ENCODE peak calls at places on chromosomes 4 and X, in ten cellular contexts. B, X, P, K, E, T, H, S, G and U are unnamed samples.

GRCh38 chr4:107654694-107655093 is 65.3 kb downstream of the PAPSS1 start:
- DNase-seq in B (no peak), X (no peak), P (no peak), K (no peak), E (no peak), T (no peak), H (no peak), S (no peak), G (no peak), U (no peak)

GRCh38 chrX:57266871-57267270 is 19.6 kb upstream of the FAAH2 start:
- DNase-seq in B (no peak), X (no peak), P (no peak), K (no peak), E (no peak), T (no peak), H (no peak), S (no peak), G (no peak), U (no peak)

GRCh38 chr4:12399781-12400180 is 971.1 kb upstream of the HS3ST1 start:
- DNase-seq in B (no peak), X (no peak), P (no peak), K (no peak), E (no peak), T (no peak), H (no peak), S (no peak), G (no peak), U (no peak)

GRCh38 chrX:3962511-3963350 is 249.3 kb upstream of the PRKX start:
- DNase-seq in B (no peak), X (no peak), P (no peak), K (no peak), E (no peak), T (peak; percentile 16), H (no peak), S (peak; percentile 34), G (peak; percentile 18), U (peak; percentile 11)

GRCh38 chrX:107506596-107507031 is 57.2 kb downstream of the FRMPD3 start:
- DNase-seq in B (no peak), X (no peak), P (no peak), K (no peak), E (no peak), T (no peak), H (no peak), S (no peak), G (peak; percentile 33), U (no peak)

GRCh38 chrX:150165776-150166610 is 197.1 kb upstream of the MAMLD1 start:
- DNase-seq in B (no peak), X (no peak), P (no peak), K (no peak), E (no peak), T (no peak), H (no peak), S (no peak), G (no peak), U (no peak)

GRCh38 chr4:39124885-39125599 is 57.3 kb upstream of the WDR19 start:
- DNase-seq in B (no peak), X (no peak), P (no peak), K (no peak), E (no peak), T (no peak), H (no peak), S (no peak), G (no peak), U (no peak)

GRCh38 chrX:39689374-39690104 is 408.2 kb downstream of the BCOR start:
- DNase-seq in B (no peak), X (no peak), P (no peak), K (no peak), E (peak; percentile 11), T (no peak), H (peak; percentile 38), S (no peak), G (peak; percentile 73), U (no peak)

GRCh38 chr4:150358691-150359090 is 223.3 kb upstream of the MAB21L2 start:
- DNase-seq in B (no peak), X (no peak), P (no peak), K (no peak), E (no peak), T (no peak), H (no peak), S (no peak), G (peak; percentile 32), U (no peak)

GRCh38 chrX:3175659-3176438 is 134.6 kb downstream of the ARSF start:
- DNase-seq in B (peak; percentile 56), X (no peak), P (no peak), K (no peak), E (no peak), T (peak; percentile 56), H (no peak), S (no peak), G (no peak), U (no peak)

GRCh38 chr4:186633844-186634243 is 78.5 kb upstream of the MTNR1A start:
- DNase-seq in B (no peak), X (no peak), P (no peak), K (no peak), E (no peak), T (no peak), H (no peak), S (no peak), G (no peak), U (no peak)
- H3K36me3 ChIP-seq in B (peaks cover 46% of the 10 kb centered on the region), X (no peaks in the 10 kb centered on the region), P (no peaks in the 10 kb centered on the region), K (peaks cover 95% of the 10 kb centered on the region), E (no peaks in the 10 kb centered on the region), T (peaks cover 54% of the 10 kb centered on the region), H (peaks cover 3% of the 10 kb centered on the region), S (no peaks in the 10 kb centered on the region), G (peaks cover 23% of the 10 kb centered on the region), U (no peaks in the 10 kb centered on the region)

DNA sequence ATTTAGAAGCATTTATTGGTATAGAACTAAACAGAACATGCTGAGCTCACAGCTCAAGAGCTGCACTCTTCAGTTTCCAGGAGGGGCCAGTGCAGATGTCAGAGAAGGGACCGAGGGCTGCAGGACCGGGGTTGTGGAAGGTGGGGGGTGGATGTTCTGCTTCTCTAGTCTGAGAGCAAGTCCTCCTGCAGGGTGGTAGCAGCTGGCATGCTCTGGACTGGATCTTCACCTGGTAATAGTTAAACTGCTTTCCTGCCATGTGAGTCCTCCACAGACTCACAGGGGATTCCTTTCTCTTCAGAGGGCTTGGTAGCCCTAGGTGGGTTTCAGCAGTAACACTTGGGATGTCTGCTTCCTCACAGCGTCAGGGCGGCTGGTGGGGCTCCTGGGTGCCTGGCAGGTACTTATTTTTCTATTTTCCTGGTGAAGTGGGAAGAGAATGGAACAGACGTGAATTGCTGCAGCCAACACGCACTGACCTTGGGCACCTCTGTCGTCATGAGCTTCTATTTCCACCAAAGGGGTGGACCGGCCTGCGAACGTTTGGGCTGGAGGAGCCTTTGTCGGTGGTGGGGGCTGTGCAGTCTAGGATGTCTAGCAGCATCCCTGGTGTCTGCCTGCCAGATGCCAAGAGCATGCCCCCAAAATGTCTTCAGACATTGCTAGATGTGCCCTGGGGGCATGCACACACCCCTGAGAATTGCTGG is 2.5 kb downstream of the MAEA start:
- DNase-seq in B (no peak), X (no peak), P (no peak), K (no peak), E (no peak), T (no peak), H (no peak), S (no peak), G (no peak), U (no peak)
- H3K4me3 ChIP-seq in B (no peak overlapping the region), X (no peak overlapping the region), P (no peak overlapping the region), K (no peak overlapping the region), E (no peak overlapping the region), T (no peak overlapping the region), H (no peak overlapping the region), S (no peak overlapping the region), G (no peak overlapping the region), U (no peak overlapping the region)

DNA sequence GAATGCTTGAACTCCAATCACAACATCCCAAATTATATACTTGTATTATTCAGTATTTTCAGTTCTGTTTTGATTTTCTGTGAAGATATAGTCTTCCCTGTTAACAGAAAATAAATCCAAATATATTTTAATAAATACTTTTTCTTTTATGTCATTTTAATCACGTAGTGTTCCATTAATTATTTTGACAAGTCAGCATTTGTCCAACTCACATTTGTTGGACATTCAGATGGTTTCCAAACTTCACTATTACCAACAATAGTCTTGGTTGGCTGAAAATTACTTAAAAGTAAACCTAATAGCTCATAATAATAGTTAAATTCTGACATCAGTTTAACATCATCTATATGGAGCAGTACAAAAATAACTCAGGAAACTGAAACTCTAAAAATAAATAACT is 60.7 kb upstream of the SPANXD start:
- DNase-seq in B (no peak), X (no peak), P (no peak), K (no peak), E (no peak), T (no peak), H (no peak), S (no peak), G (no peak), U (no peak)
- H3K9me3 ChIP-seq in B (no peaks in the 10 kb centered on the region), X (no peaks in the 10 kb centered on the region), P (no peaks in the 10 kb centered on the region), K (no peaks in the 10 kb centered on the region), E (no peaks in the 10 kb centered on the region), T (peaks cover 2% of the 10 kb centered on the region), H (peaks cover 3% of the 10 kb centered on the region), S (no peaks in the 10 kb centered on the region), G (no peaks in the 10 kb centered on the region), U (no peaks in the 10 kb centered on the region)

GRCh38 chrX:47564438-47565085 is 3.6 kb downstream of the ARAF start:
- DNase-seq in B (no peak), X (no peak), P (no peak), K (no peak), E (no peak), T (no peak), H (no peak), S (no peak), G (no peak), U (no peak)
- H3K36me3 ChIP-seq in B (no peaks in the 10 kb centered on the region), X (no peaks in the 10 kb centered on the region), P (peaks cover 44% of the 10 kb centered on the region), K (peaks cover 64% of the 10 kb centered on the region), E (no peaks in the 10 kb centered on the region), T (peaks cover 24% of the 10 kb centered on the region), H (no peaks in the 10 kb centered on the region), S (no peaks in the 10 kb centered on the region), G (no peaks in the 10 kb centered on the region), U (peaks cover 42% of the 10 kb centered on the region)

GRCh38 chrX:124238268-124238667 is 94.2 kb upstream of the TEX13D start:
- DNase-seq in B (no peak), X (no peak), P (no peak), K (no peak), E (no peak), T (no peak), H (no peak), S (no peak), G (no peak), U (no peak)

GRCh38 chrX:124232523-124233201 is 99.8 kb upstream of the TEX13D start:
- DNase-seq in B (peak; percentile 37), X (no peak), P (no peak), K (no peak), E (no peak), T (no peak), H (no peak), S (peak; percentile 56), G (no peak), U (no peak)

GRCh38 chrX:124230573-124231300 is 101.7 kb upstream of the TEX13D start:
- DNase-seq in B (no peak), X (no peak), P (no peak), K (no peak), E (no peak), T (no peak), H (no peak), S (peak; percentile 64), G (no peak), U (no peak)

GRCh38 chrX:124231454-124231853 is 101.0 kb upstream of the TEX13D start:
- DNase-seq in B (no peak), X (no peak), P (no peak), K (no peak), E (no peak), T (no peak), H (no peak), S (no peak), G (no peak), U (no peak)

GRCh38 chrX:124234348-124234747 is 98.1 kb upstream of the TEX13D start:
- DNase-seq in B (no peak), X (no peak), P (no peak), K (no peak), E (no peak), T (no peak), H (no peak), S (no peak), G (no peak), U (no peak)
- H3K4me3 ChIP-seq in B (no peak overlapping the region), X (no peak overlapping the region), P (no peak overlapping the region), K (no peak overlapping the region), E (no peak overlapping the region), T (no peak overlapping the region), H (no peak overlapping the region), S (no peak overlapping the region), G (no peak overlapping the region), U (no peak overlapping the region)